ENCODE peak calls at places on chromosomes 11 and 22, in nine cellular contexts. U is HCT116, Y is spleen, A is brain microvascular endothelial cell, G is tibial artery, W is ovary, L is hepatocyte, Q is IMR-90, H is mammary epithelial cell. I is an unnamed sample. For H3K27me3, the result is how much of the 10 kb centered on the place peaks cover.

GRCh38 chr11:95152878-95153856 is 63.5 kb downstream of the ENDOD1 start:
- DNase-seq in U (no peak), Y (peak), A (no peak), G (no peak), W (no peak), L (no peak), Q (no peak), H (no peak), I (no peak)

GRCh38 chr11:20249313-20249873 is 89.1 kb upstream of the DBX1 start:
- DNase-seq in U (no peak), Y (no peak), A (no peak), G (no peak), W (no peak), L (peak), Q (no peak), H (no peak), I (no peak)

GRCh38 chr22:22462813-22463567 is 45.6 kb downstream of the ZNF280B start:
- DNase-seq in U (no peak), Y (no peak), A (no peak), G (no peak), W (no peak), L (no peak), Q (no peak), H (no peak), I (no peak)

GRCh38 chr11:3944198-3944597 is 88.7 kb downstream of the STIM1 start:
- DNase-seq in U (no peak), Y (no peak), A (no peak), G (peak), W (no peak), L (no peak), Q (no peak), H (no peak), I (no peak)

GRCh38 chr11:22752908-22753310 is 76.7 kb downstream of the SVIP start:
- DNase-seq in U (no peak), Y (no peak), A (no peak), G (no peak), W (no peak), L (no peak), Q (no peak), H (no peak), I (no peak)

GRCh38 chr22:42322562-42322926 is 52.1 kb upstream of the TCF20 start:
- DNase-seq in U (no peak), Y (no peak), A (no peak), G (no peak), W (no peak), L (no peak), Q (no peak), H (no peak), I (no peak)

GRCh38 chr11:71269603-71270511 is 17.5 kb upstream of the SHANK2 start:
- DNase-seq in U (no peak), Y (no peak), A (no peak), G (no peak), W (no peak), L (no peak), Q (no peak), H (no peak), I (no peak)

GRCh38 chr11:133720951-133721350 is 124.4 kb downstream of the SPATA19 start:
- DNase-seq in U (no peak), Y (no peak), A (no peak), G (no peak), W (no peak), L (no peak), Q (no peak), H (no peak), I (no peak)

GRCh38 chr11:14905104-14906033 is 13.3 kb upstream of the CYP2R1 start:
- DNase-seq in U (no peak), Y (peak), A (no peak), G (peak), W (peak), L (peak), Q (peak), H (no peak), I (no peak)

DNA sequence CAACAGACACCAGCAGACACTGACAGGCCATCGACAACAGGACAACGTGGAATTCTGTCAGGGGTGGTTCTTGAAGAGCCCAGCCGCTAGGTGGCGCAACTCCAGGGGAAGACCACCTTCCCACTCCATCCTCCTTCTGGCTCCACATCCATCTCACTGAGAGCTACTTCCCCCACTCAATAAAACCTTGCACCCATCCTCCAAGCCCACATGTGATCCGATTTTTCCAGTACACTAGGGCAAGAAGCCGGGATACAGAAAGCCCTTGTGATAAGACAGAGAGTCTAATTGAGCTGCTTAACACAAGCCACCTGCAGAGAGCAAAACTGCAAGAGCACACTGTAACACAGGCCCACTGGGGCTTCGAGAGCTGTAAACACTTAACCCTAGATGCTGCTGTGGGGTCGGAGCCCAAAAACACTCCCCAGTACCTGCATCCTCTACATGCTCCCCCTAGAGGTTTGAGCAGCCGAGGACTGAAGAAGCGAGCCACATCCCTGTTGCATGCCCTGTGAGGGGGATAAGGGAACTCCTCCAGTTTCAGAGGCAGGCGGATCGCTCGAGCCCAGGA is 11.5 kb upstream of the RAB39A start:
- DNase-seq in U (no peak), Y (no peak), A (no peak), G (no peak), W (no peak), L (peak), Q (no peak), H (no peak), I (no peak)
- TF ChIP-seq CTCF in U (no peak), Y (no peak), A (peak), G (no peak), W (no peak), L (peak), Q (peak), H (peak), I (peak)

GRCh38 chr22:35506259-35506570 is 34.4 kb upstream of the RASD2 start:
- DNase-seq in U (no peak), Y (no peak), A (no peak), G (no peak), W (no peak), L (peak), Q (peak), H (peak), I (peak)
- H3K27me3 ChIP-seq in U (under half), Y (under half), A (under half), G (under half), W (under half), L (under half), Q (under half), H (under half), I (half or more)

GRCh38 chr22:26885441-26886261 is 228.3 kb downstream of the MIAT start:
- DNase-seq in U (no peak), Y (no peak), A (no peak), G (no peak), W (no peak), L (no peak), Q (no peak), H (no peak), I (no peak)
- TF ChIP-seq CTCF in U (no peak), Y (no peak), A (no peak), G (no peak), W (no peak), L (no peak), Q (no peak), H (no peak), I (no peak)

GRCh38 chr11:2201542-2201941 is 29.9 kb upstream of the TH start:
- DNase-seq in U (no peak), Y (no peak), A (no peak), G (no peak), W (no peak), L (no peak), Q (no peak), H (no peak), I (no peak)
- H3K27me3 ChIP-seq in U (under half), Y (under half), A (under half), G (under half), W (under half), L (under half), Q (under half), H (under half), I (under half)

I was measured in foreskin keratinocyte.